ENCODE peak calls at places on chromosomes 13 and 19, in ten cellular contexts. G, C, Z, L, D, B, E, V, T and J are unnamed samples.

GRCh38 chr19:45153339-45154063 is 7.3 kb downstream of the NKPD1 start:
- DNase-seq in G (peak), C (peak), Z (no peak), L (no peak), D (peak), B (no peak), E (no peak), V (no peak), T (no peak), J (peak)

GRCh38 chr13:98454389-98454881 is 122.5 kb downstream of the STK24 start:
- DNase-seq in G (no peak), C (no peak), Z (no peak), L (no peak), D (no peak), B (peak), E (no peak), V (no peak), T (peak), J (no peak)

GRCh38 chr13:100870898-100871297 is 196.3 kb upstream of the TMTC4 start:
- DNase-seq in G (no peak), C (no peak), Z (no peak), L (no peak), D (no peak), B (no peak), E (no peak), V (no peak), T (no peak), J (no peak)

GRCh38 chr19:13615890-13616289 is 109.6 kb upstream of the CACNA1A start:
- DNase-seq in G (no peak), C (no peak), Z (no peak), L (no peak), D (no peak), B (no peak), E (no peak), V (no peak), T (peak), J (no peak)

GRCh38 chr13:48603375-48603774 is 50.4 kb upstream of the CYSLTR2 start:
- DNase-seq in G (no peak), C (no peak), Z (no peak), L (no peak), D (no peak), B (no peak), E (no peak), V (no peak), T (no peak), J (no peak)

GRCh38 chr19:46904114-46905060 is 43.6 kb downstream of the ARHGAP35 start:
- DNase-seq in G (no peak), C (no peak), Z (no peak), L (no peak), D (peak), B (no peak), E (no peak), V (no peak), T (no peak), J (no peak)

GRCh38 chr13:100536643-100537180 is 51.9 kb downstream of the GGACT start:
- DNase-seq in G (no peak), C (no peak), Z (no peak), L (no peak), D (no peak), B (no peak), E (no peak), V (no peak), T (no peak), J (no peak)

GRCh38 chr19:50333737-50334617 is 4.8 kb upstream of the KCNC3 start:
- DNase-seq in G (no peak), C (peak), Z (peak), L (peak), D (peak), B (no peak), E (peak), V (no peak), T (peak), J (no peak)

GRCh38 chr13:20796791-20797513 is 23.2 kb upstream of the EEF1AKMT1 start:
- DNase-seq in G (no peak), C (no peak), Z (no peak), L (no peak), D (no peak), B (no peak), E (no peak), V (peak), T (no peak), J (no peak)

GRCh38 chr19:41929536-41930071 is 1.4 kb upstream of the ERFL start:
- DNase-seq in G (no peak), C (no peak), Z (no peak), L (no peak), D (no peak), B (no peak), E (no peak), V (no peak), T (no peak), J (no peak)

GRCh38 chr19:38351865-38352395 is 16.3 kb downstream of the CATSPERG start:
- DNase-seq in G (no peak), C (no peak), Z (no peak), L (no peak), D (no peak), B (no peak), E (no peak), V (no peak), T (no peak), J (no peak)

GRCh38 chr13:99962242-99962641 is 9.3 kb downstream of the ZIC5 start:
- DNase-seq in G (no peak), C (no peak), Z (no peak), L (no peak), D (no peak), B (no peak), E (no peak), V (no peak), T (no peak), J (no peak)

GRCh38 chr19:18058208-18059009 is 28.3 kb downstream of the IL12RB1 start:
- DNase-seq in G (peak), C (peak), Z (peak), L (peak), D (peak), B (no peak), E (peak), V (peak), T (peak), J (peak)

GRCh38 chr19:13953021-13953531 is 767 bp downstream of the DCAF15 start:
- DNase-seq in G (no peak), C (no peak), Z (no peak), L (no peak), D (peak), B (no peak), E (peak), V (peak), T (no peak), J (peak)

GRCh38 chr13:89255844-89256406 is 1584.8 kb downstream of the SLITRK5 start:
- DNase-seq in G (no peak), C (no peak), Z (no peak), L (no peak), D (no peak), B (no peak), E (no peak), V (no peak), T (no peak), J (no peak)

GRCh38 chr19:53982056-53982455 is 9.4 kb upstream of the CACNG6 start:
- DNase-seq in G (no peak), C (no peak), Z (no peak), L (no peak), D (no peak), B (no peak), E (no peak), V (peak), T (no peak), J (no peak)

GRCh38 chr13:30832845-30833332 is 73.2 kb upstream of the MEDAG start:
- DNase-seq in G (no peak), C (peak), Z (peak), L (no peak), D (peak), B (no peak), E (peak), V (peak), T (peak), J (peak)

GRCh38 chr19:23052349-23052748 is 49.4 kb upstream of the ZNF728 start:
- DNase-seq in G (no peak), C (no peak), Z (no peak), L (no peak), D (no peak), B (no peak), E (no peak), V (no peak), T (no peak), J (no peak)

GRCh38 chr19:3343619-3344502 is 22.5 kb upstream of the NFIC start:
- DNase-seq in G (peak), C (no peak), Z (peak), L (no peak), D (peak), B (no peak), E (peak), V (peak), T (no peak), J (peak)

GRCh38 chr13:66139701-66140100 is 1090.4 kb downstream of the PCDH9 start:
- DNase-seq in G (no peak), C (no peak), Z (no peak), L (no peak), D (no peak), B (no peak), E (no peak), V (no peak), T (no peak), J (no peak)

GRCh38 chr13:24254151-24254810 is 55.1 kb upstream of the C1QTNF9 start:
- DNase-seq in G (peak), C (no peak), Z (no peak), L (peak), D (peak), B (no peak), E (no peak), V (no peak), T (no peak), J (peak)

GRCh38 chr13:54934121-54934520 is 1905.5 kb downstream of the OLFM4 start:
- DNase-seq in G (no peak), C (no peak), Z (no peak), L (no peak), D (no peak), B (no peak), E (no peak), V (no peak), T (no peak), J (no peak)

GRCh38 chr13:97212540-97213146 is 9.5 kb upstream of the MBNL2 start:
- DNase-seq in G (no peak), C (no peak), Z (no peak), L (no peak), D (no peak), B (no peak), E (peak), V (peak), T (no peak), J (no peak)

GRCh38 chr13:79995334-79995733 is 345.6 kb downstream of the SPRY2 start:
- DNase-seq in G (no peak), C (no peak), Z (no peak), L (no peak), D (no peak), B (no peak), E (no peak), V (peak), T (no peak), J (no peak)

GRCh38 chr19:3132971-3133792 is 2.7 kb upstream of the GNA15 start:
- DNase-seq in G (peak), C (peak), Z (no peak), L (peak), D (no peak), B (no peak), E (peak), V (no peak), T (peak), J (peak)

GRCh38 chr13:37747071-37747612 is 122.4 kb downstream of the TRPC4 start:
- DNase-seq in G (no peak), C (no peak), Z (no peak), L (no peak), D (no peak), B (no peak), E (no peak), V (no peak), T (peak), J (no peak)

GRCh38 chr19:31364956-31365355 is 15.7 kb upstream of the TSHZ3 start:
- DNase-seq in G (no peak), C (no peak), Z (no peak), L (no peak), D (no peak), B (no peak), E (no peak), V (no peak), T (no peak), J (no peak)

GRCh38 chr19:12880551-12881171 is 588 bp downstream of the DNASE2 start:
- DNase-seq in G (no peak), C (no peak), Z (no peak), L (no peak), D (peak), B (no peak), E (peak), V (peak), T (no peak), J (peak)

GRCh38 chr19:17243854-17244617 is 1.7 kb downstream of the NR2F6 start:
- DNase-seq in G (no peak), C (no peak), Z (no peak), L (no peak), D (peak), B (no peak), E (peak), V (peak), T (no peak), J (no peak)

GRCh38 chr19:46919324-46919723 is 58.5 kb downstream of the ARHGAP35 start:
- DNase-seq in G (no peak), C (no peak), Z (no peak), L (no peak), D (no peak), B (no peak), E (no peak), V (peak), T (no peak), J (peak)

GRCh38 chr19:41064974-41065569 is 23.2 kb upstream of the CYP2A13 start:
- DNase-seq in G (no peak), C (no peak), Z (no peak), L (no peak), D (no peak), B (no peak), E (peak), V (no peak), T (no peak), J (no peak)

GRCh38 chr13:33080962-33081655 is 64.9 kb downstream of the KL start:
- DNase-seq in G (no peak), C (no peak), Z (no peak), L (no peak), D (no peak), B (no peak), E (no peak), V (no peak), T (no peak), J (no peak)

GRCh38 chr13:86684402-86684801 is 885.2 kb upstream of the SLITRK6 start:
- DNase-seq in G (no peak), C (no peak), Z (no peak), L (no peak), D (no peak), B (no peak), E (no peak), V (no peak), T (peak), J (no peak)

GRCh38 chr19:58338825-58339558 is 12.2 kb downstream of the ZSCAN22 start:
- DNase-seq in G (no peak), C (no peak), Z (no peak), L (no peak), D (no peak), B (no peak), E (no peak), V (peak), T (no peak), J (no peak)

GRCh38 chr19:46115396-46116109 is 8.9 kb downstream of the IGFL3 start:
- DNase-seq in G (no peak), C (peak), Z (no peak), L (no peak), D (no peak), B (no peak), E (no peak), V (peak), T (no peak), J (peak)